ENCODE peak calls at places on chromosomes 1 and 21, in four cellular contexts. One of them, this sample, is unnamed. For H3K9me3, the result is how much of the 10 kb centered on the place peaks cover.

GRCh38 chr1:53731779-53732305 is 7.1 kb downstream of the GLIS1 start:
- DNase-seq in HCT116: no peak
- DNase-seq in K562: no peak
- DNase-seq in HepG2: no peak
- DNase-seq in this sample: no peak

GRCh38 chr1:67830928-67831596 is 2.2 kb downstream of the GNG12 start:
- DNase-seq in K562: no peak
- DNase-seq in HepG2: no peak
- DNase-seq in HCT116: no peak
- DNase-seq in this sample: no peak

GRCh38 chr1:221783437-221783836 is 41.5 kb upstream of the DUSP10 start:
- DNase-seq in HCT116: no peak
- DNase-seq in K562: no peak
- DNase-seq in HepG2: no peak
- DNase-seq in this sample: no peak

GRCh38 chr1:53643061-53643880 is 95.7 kb downstream of the GLIS1 start:
- DNase-seq in K562: no peak
- DNase-seq in HCT116: no peak
- DNase-seq in HepG2: no peak
- DNase-seq in this sample: no peak

GRCh38 chr21:29303301-29303700 is 4.6 kb downstream of the BACH1 start:
- DNase-seq in HCT116: no peak
- DNase-seq in HepG2: no peak
- DNase-seq in K562: no peak
- DNase-seq in this sample: no peak

GRCh38 chr21:40166291-40166843 is 299.1 kb downstream of the PCP4 start:
- DNase-seq in K562: no peak
- DNase-seq in HCT116: no peak
- DNase-seq in HepG2: no peak
- DNase-seq in this sample: no peak

GRCh38 chr1:65674522-65674921 is 118.2 kb upstream of the PDE4B start:
- DNase-seq in HCT116: no peak
- DNase-seq in HepG2: no peak
- DNase-seq in K562: no peak
- DNase-seq in this sample: no peak

GRCh38 chr1:243580072-243580471 is 270.0 kb downstream of the AKT3 start:
- DNase-seq in K562: no peak
- DNase-seq in HCT116: no peak
- DNase-seq in HepG2: no peak
- DNase-seq in this sample: no peak

GRCh38 chr1:20896824-20897223 is 109.7 kb upstream of the HP1BP3 start:
- DNase-seq in HepG2: peak
- DNase-seq in K562: no peak
- DNase-seq in HCT116: no peak
- DNase-seq in this sample: peak

GRCh38 chr1:229001467-229001866 is 266.2 kb downstream of the RHOU start:
- DNase-seq in HepG2: no peak
- DNase-seq in HCT116: no peak
- DNase-seq in K562: no peak
- DNase-seq in this sample: no peak

GRCh38 chr1:3068400-3069361 is at the start of gene PRDM16:
- DNase-seq in HCT116: peak
- DNase-seq in HepG2: no peak
- DNase-seq in K562: no peak
- DNase-seq in this sample: no peak

GRCh38 chr1:17553970-17554369 is 14.5 kb downstream of the ARHGEF10L start:
- DNase-seq in HepG2: no peak
- DNase-seq in HCT116: peak
- DNase-seq in K562: no peak
- DNase-seq in this sample: no peak

GRCh38 chr1:54372978-54373377 is 33.2 kb downstream of the SSBP3 start:
- DNase-seq in HepG2: no peak
- DNase-seq in HCT116: no peak
- DNase-seq in K562: no peak
- DNase-seq in this sample: no peak

GRCh38 chr1:54848134-54848948 is 38.7 kb downstream of the DHCR24 start:
- DNase-seq in HCT116: no peak
- DNase-seq in HepG2: no peak
- DNase-seq in K562: no peak
- DNase-seq in this sample: no peak

DNA sequence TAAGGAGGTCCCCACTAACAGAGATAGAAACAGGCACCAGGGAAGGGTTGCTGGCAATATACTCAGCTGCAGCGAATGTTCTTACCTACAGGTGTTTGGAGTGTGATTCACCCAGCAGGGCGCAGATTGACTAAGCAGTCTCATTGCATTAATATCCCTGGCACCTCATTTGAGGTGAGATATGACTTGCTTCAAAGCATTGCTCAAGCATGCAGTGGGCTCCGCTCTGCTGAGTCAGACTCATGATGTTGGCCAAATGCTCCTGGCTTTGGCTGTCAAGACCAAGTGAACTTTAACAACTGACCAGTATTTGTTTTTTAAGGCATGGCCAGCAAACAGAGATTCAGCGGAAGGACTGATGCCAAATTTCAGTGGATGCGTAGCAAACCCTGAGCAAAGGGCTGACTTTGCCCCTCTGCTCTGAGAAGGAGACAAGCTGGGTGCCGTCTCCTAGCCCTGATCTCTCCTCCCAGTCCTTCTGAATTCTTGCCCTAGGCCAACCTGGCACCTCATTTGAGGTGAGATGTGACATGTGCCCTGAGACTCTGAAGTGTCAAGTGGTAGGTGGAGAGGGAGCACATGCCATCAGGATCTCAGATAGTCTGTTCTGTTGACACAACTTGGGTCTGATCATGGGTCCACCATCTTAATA is 187.1 kb upstream of the COA6 start:
- DNase-seq in K562: no peak
- DNase-seq in HCT116: peak
- DNase-seq in HepG2: peak
- DNase-seq in this sample: peak
- TF ChIP-seq TCF7L2 in K562: no peak
- TF ChIP-seq TCF7L2 in HCT116: peak
- TF ChIP-seq TCF7L2 in HepG2: no peak
- TF ChIP-seq TCF7L2 in this sample: peak

GRCh38 chr21:9760398-9761074 is 760.8 kb upstream of the TPTE start:
- DNase-seq in K562: no peak
- DNase-seq in HCT116: no peak
- DNase-seq in HepG2: no peak
- DNase-seq in this sample: no peak
- H3K9me3 ChIP-seq in K562: under half
- H3K9me3 ChIP-seq in HCT116: half or more
- H3K9me3 ChIP-seq in HepG2: half or more
- H3K9me3 ChIP-seq in this sample: under half

DNA sequence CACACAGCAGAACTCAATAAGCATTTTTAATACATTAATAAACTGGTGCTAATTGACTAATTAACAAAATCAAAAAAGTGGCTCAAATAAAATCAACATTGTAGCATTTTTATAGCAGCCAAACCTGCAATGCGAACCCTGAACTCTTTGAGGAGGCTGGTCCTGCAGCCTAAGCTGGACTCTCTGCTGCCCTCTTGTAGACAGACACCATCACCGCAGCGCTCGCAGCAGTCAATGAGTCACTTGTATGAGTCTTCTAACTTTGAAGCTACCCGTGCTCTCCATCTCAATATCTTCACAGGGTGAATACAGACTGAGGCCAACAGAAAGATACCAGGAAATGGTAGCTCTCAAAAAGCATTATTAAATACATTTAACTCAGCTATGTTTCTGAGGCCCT is 9.7 kb upstream of the KRTAP7-1 start:
- DNase-seq in K562: peak
- DNase-seq in HepG2: peak
- DNase-seq in HCT116: no peak
- DNase-seq in this sample: no peak
- TF ChIP-seq TCF7L2 in K562: no peak
- TF ChIP-seq TCF7L2 in HepG2: no peak
- TF ChIP-seq TCF7L2 in HCT116: peak
- TF ChIP-seq TCF7L2 in this sample: no peak

GRCh38 chr1:227576152-227576551 is 12.8 kb downstream of the ZNF678 start:
- DNase-seq in K562: no peak
- DNase-seq in HepG2: no peak
- DNase-seq in HCT116: no peak
- DNase-seq in this sample: no peak
- H3K9me3 ChIP-seq in K562: under half
- H3K9me3 ChIP-seq in HepG2: under half
- H3K9me3 ChIP-seq in HCT116: under half
- H3K9me3 ChIP-seq in this sample: under half

GRCh38 chr1:100009458-100009857 is 39.7 kb downstream of the SLC35A3 start:
- DNase-seq in K562: no peak
- DNase-seq in HCT116: no peak
- DNase-seq in HepG2: no peak
- DNase-seq in this sample: no peak
- TF ChIP-seq TCF7L2 in K562: no peak
- TF ChIP-seq TCF7L2 in HCT116: no peak
- TF ChIP-seq TCF7L2 in HepG2: no peak
- TF ChIP-seq TCF7L2 in this sample: no peak

GRCh38 chr1:11761988-11762406 is at the start of gene C1orf167:
- DNase-seq in K562: peak
- DNase-seq in HCT116: no peak
- DNase-seq in HepG2: no peak
- DNase-seq in this sample: no peak
- H3K9me3 ChIP-seq in K562: under half
- H3K9me3 ChIP-seq in HCT116: under half
- H3K9me3 ChIP-seq in HepG2: under half
- H3K9me3 ChIP-seq in this sample: under half

DNA sequence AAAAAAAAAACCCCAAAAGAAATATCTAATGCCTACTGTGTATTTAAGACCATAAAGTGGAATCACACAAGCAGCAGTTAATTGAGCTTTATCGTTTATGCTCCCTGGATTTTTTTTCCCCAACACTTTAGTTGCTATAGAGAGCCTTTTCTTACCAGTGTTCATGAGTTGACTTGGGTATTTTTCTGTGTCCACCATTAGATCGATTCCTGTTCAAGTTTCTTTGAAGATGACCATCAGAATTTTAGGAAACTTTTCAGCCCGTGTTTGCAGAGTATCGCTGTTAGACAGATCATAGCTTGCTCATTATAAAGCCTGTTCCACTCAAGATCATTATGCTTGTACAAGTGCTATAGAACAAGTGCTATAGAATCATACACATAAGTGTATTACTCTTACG is 1.5 kb downstream of the RALGPS2 start:
- DNase-seq in K562: no peak
- DNase-seq in HepG2: no peak
- DNase-seq in HCT116: no peak
- DNase-seq in this sample: peak
- TF ChIP-seq TCF7L2 in K562: no peak
- TF ChIP-seq TCF7L2 in HepG2: no peak
- TF ChIP-seq TCF7L2 in HCT116: no peak
- TF ChIP-seq TCF7L2 in this sample: no peak

GRCh38 chr1:152225678-152226077 is 1.7 kb upstream of the HRNR start:
- DNase-seq in K562: no peak
- DNase-seq in HepG2: no peak
- DNase-seq in HCT116: no peak
- DNase-seq in this sample: no peak

GRCh38 chr1:152224093-152224492 is at the start of gene HRNR:
- DNase-seq in HCT116: no peak
- DNase-seq in K562: no peak
- DNase-seq in HepG2: no peak
- DNase-seq in this sample: no peak

GRCh38 chr1:152227310-152227928 is 3.4 kb upstream of the HRNR start:
- DNase-seq in HCT116: no peak
- DNase-seq in HepG2: no peak
- DNase-seq in K562: no peak
- DNase-seq in this sample: no peak

GRCh38 chr1:152228831-152229230 is 4.8 kb upstream of the HRNR start:
- DNase-seq in K562: no peak
- DNase-seq in HepG2: no peak
- DNase-seq in HCT116: no peak
- DNase-seq in this sample: no peak
- H3K9me3 ChIP-seq in K562: under half
- H3K9me3 ChIP-seq in HepG2: under half
- H3K9me3 ChIP-seq in HCT116: under half
- H3K9me3 ChIP-seq in this sample: under half

GRCh38 chr1:210332233-210332632 is 3.5 kb downstream of the HHAT start:
- DNase-seq in HepG2: no peak
- DNase-seq in K562: no peak
- DNase-seq in HCT116: no peak
- DNase-seq in this sample: no peak
- TF ChIP-seq TCF7L2 in HepG2: no peak
- TF ChIP-seq TCF7L2 in K562: no peak
- TF ChIP-seq TCF7L2 in HCT116: no peak
- TF ChIP-seq TCF7L2 in this sample: no peak

DNA sequence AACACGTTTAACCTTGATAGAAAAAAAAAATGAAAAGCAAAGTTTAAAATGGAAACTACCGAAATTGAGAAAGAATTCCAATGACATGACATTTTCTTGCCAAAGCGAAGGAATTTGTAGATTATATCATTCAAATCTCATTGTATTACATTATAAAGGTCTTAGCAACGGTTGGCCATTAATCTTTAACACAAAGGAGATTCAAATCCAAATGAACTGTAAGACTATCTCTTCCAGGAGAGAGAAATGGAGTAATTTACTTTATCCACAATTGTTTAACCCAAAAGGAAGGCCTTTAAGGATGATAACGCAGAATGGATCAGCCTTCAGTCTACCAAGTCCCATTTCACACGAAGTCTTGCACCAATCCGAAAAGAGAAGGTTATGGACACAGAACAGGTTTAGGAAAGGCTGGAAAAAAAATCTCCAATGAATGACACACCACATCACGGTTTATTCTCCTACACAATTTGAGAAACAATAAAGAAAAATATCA is 1.5 kb downstream of the ENAH start:
- DNase-seq in HCT116: no peak
- DNase-seq in HepG2: no peak
- DNase-seq in K562: no peak
- DNase-seq in this sample: no peak
- H3K9me3 ChIP-seq in HCT116: under half
- H3K9me3 ChIP-seq in HepG2: under half
- H3K9me3 ChIP-seq in K562: under half
- H3K9me3 ChIP-seq in this sample: under half

This sample was measured in Panc1.